ENCODE peak calls at places on chromosomes 7 and 10, in nine cellular contexts. One of them, this sample, is unnamed.

GRCh38 chr7:8491106-8491505 is 57.7 kb downstream of the NXPH1 start:
- DNase-seq in RPMI7951: no peak
- DNase-seq in CD8-positive, alpha-beta T cell: no peak
- DNase-seq in kidney tubule cell: no peak
- DNase-seq in DMS79: no peak
- DNase-seq in psoas muscle: no peak
- DNase-seq in mucosa of gallbladder: no peak
- DNase-seq in GM06990: no peak
- DNase-seq in CD14-positive monocyte: no peak
- DNase-seq in this sample: no peak

GRCh38 chr10:126904807-126905686 is at the start of gene DOCK1:
- DNase-seq in RPMI7951: peak
- DNase-seq in CD8-positive, alpha-beta T cell: no peak
- DNase-seq in kidney tubule cell: peak
- DNase-seq in DMS79: no peak
- DNase-seq in psoas muscle: peak
- DNase-seq in mucosa of gallbladder: peak
- DNase-seq in GM06990: no peak
- DNase-seq in CD14-positive monocyte: no peak
- DNase-seq in this sample: peak

GRCh38 chr7:138741453-138741735 is 40.2 kb upstream of the SVOPL start:
- DNase-seq in RPMI7951: no peak
- DNase-seq in CD8-positive, alpha-beta T cell: no peak
- DNase-seq in kidney tubule cell: no peak
- DNase-seq in DMS79: no peak
- DNase-seq in psoas muscle: no peak
- DNase-seq in mucosa of gallbladder: no peak
- DNase-seq in GM06990: no peak
- DNase-seq in CD14-positive monocyte: no peak
- DNase-seq in this sample: no peak

GRCh38 chr10:124545756-124546369 is 84.2 kb downstream of the LHPP start:
- DNase-seq in RPMI7951: no peak
- DNase-seq in CD8-positive, alpha-beta T cell: no peak
- DNase-seq in kidney tubule cell: no peak
- DNase-seq in DMS79: peak
- DNase-seq in psoas muscle: no peak
- DNase-seq in mucosa of gallbladder: no peak
- DNase-seq in GM06990: no peak
- DNase-seq in CD14-positive monocyte: no peak
- DNase-seq in this sample: no peak

GRCh38 chr10:125102216-125102615 is 58.1 kb downstream of the CTBP2 start:
- DNase-seq in RPMI7951: peak
- DNase-seq in CD8-positive, alpha-beta T cell: no peak
- DNase-seq in kidney tubule cell: peak
- DNase-seq in DMS79: no peak
- DNase-seq in psoas muscle: no peak
- DNase-seq in mucosa of gallbladder: peak
- DNase-seq in GM06990: no peak
- DNase-seq in CD14-positive monocyte: no peak
- DNase-seq in this sample: no peak

GRCh38 chr10:99520040-99520803 is 12.5 kb upstream of the NKX2-3 start:
- DNase-seq in RPMI7951: no peak
- DNase-seq in CD8-positive, alpha-beta T cell: no peak
- DNase-seq in kidney tubule cell: no peak
- DNase-seq in DMS79: no peak
- DNase-seq in psoas muscle: no peak
- DNase-seq in mucosa of gallbladder: no peak
- DNase-seq in GM06990: no peak
- DNase-seq in CD14-positive monocyte: no peak
- DNase-seq in this sample: no peak

GRCh38 chr10:72322280-72323058 is 32.2 kb downstream of the DNAJB12 start:
- DNase-seq in RPMI7951: peak
- DNase-seq in CD8-positive, alpha-beta T cell: peak
- DNase-seq in kidney tubule cell: peak
- DNase-seq in DMS79: no peak
- DNase-seq in psoas muscle: no peak
- DNase-seq in mucosa of gallbladder: no peak
- DNase-seq in GM06990: no peak
- DNase-seq in CD14-positive monocyte: no peak
- DNase-seq in this sample: no peak

GRCh38 chr7:8433477-8434289 is at the start of gene NXPH1:
- DNase-seq in RPMI7951: no peak
- DNase-seq in CD8-positive, alpha-beta T cell: no peak
- DNase-seq in kidney tubule cell: peak
- DNase-seq in DMS79: no peak
- DNase-seq in psoas muscle: no peak
- DNase-seq in mucosa of gallbladder: peak
- DNase-seq in GM06990: peak
- DNase-seq in CD14-positive monocyte: no peak
- DNase-seq in this sample: peak

GRCh38 chr10:96829029-96829773 is 2.9 kb upstream of the LCOR start:
- DNase-seq in RPMI7951: no peak
- DNase-seq in CD8-positive, alpha-beta T cell: no peak
- DNase-seq in kidney tubule cell: no peak
- DNase-seq in DMS79: no peak
- DNase-seq in psoas muscle: no peak
- DNase-seq in mucosa of gallbladder: no peak
- DNase-seq in GM06990: no peak
- DNase-seq in CD14-positive monocyte: no peak
- DNase-seq in this sample: no peak

GRCh38 chr7:47652591-47652990 is 70.7 kb upstream of the TNS3 start:
- DNase-seq in RPMI7951: no peak
- DNase-seq in CD8-positive, alpha-beta T cell: no peak
- DNase-seq in kidney tubule cell: no peak
- DNase-seq in DMS79: no peak
- DNase-seq in psoas muscle: no peak
- DNase-seq in mucosa of gallbladder: no peak
- DNase-seq in GM06990: no peak
- DNase-seq in CD14-positive monocyte: no peak
- DNase-seq in this sample: no peak

GRCh38 chr7:104960741-104961479 is 53.1 kb upstream of the KMT2E start:
- DNase-seq in RPMI7951: no peak
- DNase-seq in CD8-positive, alpha-beta T cell: no peak
- DNase-seq in kidney tubule cell: no peak
- DNase-seq in DMS79: peak
- DNase-seq in psoas muscle: no peak
- DNase-seq in mucosa of gallbladder: no peak
- DNase-seq in GM06990: no peak
- DNase-seq in CD14-positive monocyte: peak
- DNase-seq in this sample: no peak

GRCh38 chr10:78178397-78178796 is 144.7 kb downstream of the RPS24 start:
- DNase-seq in RPMI7951: no peak
- DNase-seq in CD8-positive, alpha-beta T cell: no peak
- DNase-seq in kidney tubule cell: no peak
- DNase-seq in DMS79: no peak
- DNase-seq in psoas muscle: no peak
- DNase-seq in mucosa of gallbladder: no peak
- DNase-seq in GM06990: no peak
- DNase-seq in CD14-positive monocyte: no peak
- DNase-seq in this sample: peak

GRCh38 chr10:133306941-133307379 is 1.7 kb downstream of the TUBGCP2 start:
- DNase-seq in RPMI7951: no peak
- DNase-seq in CD8-positive, alpha-beta T cell: no peak
- DNase-seq in kidney tubule cell: peak
- DNase-seq in DMS79: no peak
- DNase-seq in psoas muscle: no peak
- DNase-seq in mucosa of gallbladder: no peak
- DNase-seq in GM06990: no peak
- DNase-seq in CD14-positive monocyte: no peak
- DNase-seq in this sample: no peak

GRCh38 chr10:47041401-47042198 is 130.4 kb downstream of the PTPN20 start:
- DNase-seq in RPMI7951: no peak
- DNase-seq in CD8-positive, alpha-beta T cell: no peak
- DNase-seq in kidney tubule cell: no peak
- DNase-seq in DMS79: no peak
- DNase-seq in psoas muscle: peak
- DNase-seq in mucosa of gallbladder: no peak
- DNase-seq in GM06990: no peak
- DNase-seq in CD14-positive monocyte: no peak
- DNase-seq in this sample: peak

GRCh38 chr10:60869916-60870728 is 73.9 kb downstream of the RHOBTB1 start:
- DNase-seq in RPMI7951: no peak
- DNase-seq in CD8-positive, alpha-beta T cell: no peak
- DNase-seq in kidney tubule cell: no peak
- DNase-seq in DMS79: no peak
- DNase-seq in psoas muscle: no peak
- DNase-seq in mucosa of gallbladder: no peak
- DNase-seq in GM06990: no peak
- DNase-seq in CD14-positive monocyte: no peak
- DNase-seq in this sample: no peak

GRCh38 chr7:97377713-97378112 is 260.2 kb downstream of the SDHAF3 start:
- DNase-seq in RPMI7951: no peak
- DNase-seq in CD8-positive, alpha-beta T cell: no peak
- DNase-seq in kidney tubule cell: no peak
- DNase-seq in DMS79: no peak
- DNase-seq in psoas muscle: no peak
- DNase-seq in mucosa of gallbladder: no peak
- DNase-seq in GM06990: no peak
- DNase-seq in CD14-positive monocyte: no peak
- DNase-seq in this sample: no peak

GRCh38 chr7:111264111-111264868 is 173.4 kb downstream of the LRRN3 start:
- DNase-seq in RPMI7951: no peak
- DNase-seq in CD8-positive, alpha-beta T cell: no peak
- DNase-seq in kidney tubule cell: peak
- DNase-seq in DMS79: no peak
- DNase-seq in psoas muscle: peak
- DNase-seq in mucosa of gallbladder: no peak
- DNase-seq in GM06990: no peak
- DNase-seq in CD14-positive monocyte: no peak
- DNase-seq in this sample: no peak

GRCh38 chr10:115417585-115418265 is 324.6 kb downstream of the ATRNL1 start:
- DNase-seq in RPMI7951: no peak
- DNase-seq in CD8-positive, alpha-beta T cell: no peak
- DNase-seq in kidney tubule cell: peak
- DNase-seq in DMS79: no peak
- DNase-seq in psoas muscle: no peak
- DNase-seq in mucosa of gallbladder: no peak
- DNase-seq in GM06990: peak
- DNase-seq in CD14-positive monocyte: no peak
- DNase-seq in this sample: no peak

GRCh38 chr7:69232445-69233376 is 365.6 kb upstream of the AUTS2 start:
- DNase-seq in RPMI7951: no peak
- DNase-seq in CD8-positive, alpha-beta T cell: no peak
- DNase-seq in kidney tubule cell: no peak
- DNase-seq in DMS79: peak
- DNase-seq in psoas muscle: no peak
- DNase-seq in mucosa of gallbladder: no peak
- DNase-seq in GM06990: no peak
- DNase-seq in CD14-positive monocyte: no peak
- DNase-seq in this sample: peak

GRCh38 chr7:13790611-13791010 is 198.9 kb downstream of the ETV1 start:
- DNase-seq in RPMI7951: no peak
- DNase-seq in CD8-positive, alpha-beta T cell: no peak
- DNase-seq in kidney tubule cell: no peak
- DNase-seq in DMS79: no peak
- DNase-seq in psoas muscle: no peak
- DNase-seq in mucosa of gallbladder: no peak
- DNase-seq in GM06990: no peak
- DNase-seq in CD14-positive monocyte: no peak
- DNase-seq in this sample: no peak

GRCh38 chr10:70669015-70669414 is 3.3 kb upstream of the ADAMTS14 start:
- DNase-seq in RPMI7951: no peak
- DNase-seq in CD8-positive, alpha-beta T cell: no peak
- DNase-seq in kidney tubule cell: no peak
- DNase-seq in DMS79: no peak
- DNase-seq in psoas muscle: no peak
- DNase-seq in mucosa of gallbladder: no peak
- DNase-seq in GM06990: no peak
- DNase-seq in CD14-positive monocyte: no peak
- DNase-seq in this sample: no peak

GRCh38 chr10:76984559-76985443 is 652.8 kb downstream of the KCNMA1 start:
- DNase-seq in RPMI7951: peak
- DNase-seq in CD8-positive, alpha-beta T cell: peak
- DNase-seq in kidney tubule cell: peak
- DNase-seq in DMS79: no peak
- DNase-seq in psoas muscle: peak
- DNase-seq in mucosa of gallbladder: peak
- DNase-seq in GM06990: peak
- DNase-seq in CD14-positive monocyte: peak
- DNase-seq in this sample: peak

GRCh38 chr10:116688241-116688711 is 54.1 kb downstream of the HSPA12A start:
- DNase-seq in RPMI7951: no peak
- DNase-seq in CD8-positive, alpha-beta T cell: no peak
- DNase-seq in kidney tubule cell: peak
- DNase-seq in DMS79: no peak
- DNase-seq in psoas muscle: no peak
- DNase-seq in mucosa of gallbladder: peak
- DNase-seq in GM06990: no peak
- DNase-seq in CD14-positive monocyte: no peak
- DNase-seq in this sample: no peak

GRCh38 chr7:23622469-23622868 is 25.3 kb downstream of the CCDC126 start:
- DNase-seq in RPMI7951: peak
- DNase-seq in CD8-positive, alpha-beta T cell: no peak
- DNase-seq in kidney tubule cell: no peak
- DNase-seq in DMS79: no peak
- DNase-seq in psoas muscle: no peak
- DNase-seq in mucosa of gallbladder: no peak
- DNase-seq in GM06990: no peak
- DNase-seq in CD14-positive monocyte: no peak
- DNase-seq in this sample: no peak